ENCODE peak calls at places on chromosomes 1 and 21, in four cellular contexts. U, W, C and K are unnamed samples.

GRCh38 chr21:25927195-25927880 is 192.6 kb downstream of the GABPA start:
- DNase-seq in U (no peak), W (no peak), C (no peak), K (no peak)

GRCh38 chr1:205161071-205161470 is 39.3 kb upstream of the RBBP5 start:
- DNase-seq in U (no peak), W (no peak), C (no peak), K (no peak)

GRCh38 chr1:27550510-27551169 is 53.3 kb downstream of the AHDC1 start:
- DNase-seq in U (no peak), W (no peak), C (no peak), K (no peak)

GRCh38 chr1:204836856-204837255 is 33.8 kb upstream of the NFASC start:
- DNase-seq in U (no peak), W (no peak), C (no peak), K (no peak)

GRCh38 chr1:59393211-59394180 is 96.6 kb downstream of the FGGY start:
- DNase-seq in U (peak), W (no peak), C (no peak), K (peak)

GRCh38 chr1:153192697-153193096 is 10.5 kb upstream of the LELP1 start:
- DNase-seq in U (no peak), W (no peak), C (peak), K (peak)

GRCh38 chr1:204828352-204828850 is 42.3 kb upstream of the NFASC start:
- DNase-seq in U (no peak), W (peak), C (peak), K (peak)

GRCh38 chr1:203650012-203650836 is 23.6 kb downstream of the ATP2B4 start:
- DNase-seq in U (peak), W (peak), C (peak), K (peak)

GRCh38 chr1:244920911-244921310 is 56.6 kb upstream of the HNRNPU start:
- DNase-seq in U (peak), W (no peak), C (no peak), K (no peak)

GRCh38 chr1:24557711-24558121 is 1.8 kb downstream of the NCMAP start:
- DNase-seq in U (no peak), W (no peak), C (no peak), K (no peak)

GRCh38 chr1:59172693-59173092 is 124.2 kb upstream of the FGGY start:
- DNase-seq in U (no peak), W (no peak), C (no peak), K (no peak)

GRCh38 chr21:16851054-16851453 is 661.8 kb upstream of the CXADR start:
- DNase-seq in U (no peak), W (no peak), C (no peak), K (peak)

GRCh38 chr1:101357444-101357986 is 120.7 kb downstream of the S1PR1 start:
- DNase-seq in U (peak), W (peak), C (peak), K (peak)

GRCh38 chr1:175901076-175901475 is 157.7 kb upstream of the TNR start:
- DNase-seq in U (no peak), W (no peak), C (no peak), K (no peak)

GRCh38 chr1:245621589-245621988 is 466.8 kb downstream of the KIF26B start:
- DNase-seq in U (no peak), W (no peak), C (no peak), K (peak)

GRCh38 chr1:153431928-153432327 is 15.6 kb downstream of the S100A7A start:
- DNase-seq in U (no peak), W (no peak), C (no peak), K (no peak)

GRCh38 chr1:223233410-223234163 is 90.5 kb upstream of the TLR5 start:
- DNase-seq in U (peak), W (no peak), C (peak), K (peak)

GRCh38 chr21:33640697-33641338 is 723 bp downstream of the CRYZL1 start:
- DNase-seq in U (peak), W (no peak), C (no peak), K (peak)

GRCh38 chr1:178048883-178049282 is 45.0 kb upstream of the RASAL2 start:
- DNase-seq in U (no peak), W (no peak), C (no peak), K (no peak)

GRCh38 chr1:230684998-230685397 is 28.9 kb downstream of the AGT start:
- DNase-seq in U (no peak), W (no peak), C (no peak), K (no peak)

DNA sequence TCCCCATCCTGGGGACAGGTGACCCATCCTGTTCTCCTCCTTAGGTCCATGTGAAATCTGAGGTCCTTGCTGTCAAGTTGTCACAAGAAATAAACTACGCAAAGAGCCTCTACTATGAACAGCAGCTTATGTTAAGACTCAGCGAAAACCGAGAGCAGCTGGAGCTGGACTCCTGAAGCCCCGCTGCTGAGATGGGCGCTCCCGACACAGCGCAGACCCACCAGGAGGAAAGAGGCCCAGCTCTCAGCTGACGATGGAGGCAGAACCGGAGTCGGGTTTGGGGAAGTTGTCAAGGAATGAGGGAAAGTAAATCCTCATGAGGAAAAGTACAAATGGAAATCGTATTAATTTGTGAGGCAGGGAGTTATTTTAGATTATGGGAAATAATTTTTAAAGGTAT is 109.2 kb downstream of the DHRS3 start:
- DNase-seq in U (no peak), W (no peak), C (no peak), K (no peak)
- H3K56ac ChIP-seq in U (no peak), W (no peak), C (no peak), K (no peak)

DNA sequence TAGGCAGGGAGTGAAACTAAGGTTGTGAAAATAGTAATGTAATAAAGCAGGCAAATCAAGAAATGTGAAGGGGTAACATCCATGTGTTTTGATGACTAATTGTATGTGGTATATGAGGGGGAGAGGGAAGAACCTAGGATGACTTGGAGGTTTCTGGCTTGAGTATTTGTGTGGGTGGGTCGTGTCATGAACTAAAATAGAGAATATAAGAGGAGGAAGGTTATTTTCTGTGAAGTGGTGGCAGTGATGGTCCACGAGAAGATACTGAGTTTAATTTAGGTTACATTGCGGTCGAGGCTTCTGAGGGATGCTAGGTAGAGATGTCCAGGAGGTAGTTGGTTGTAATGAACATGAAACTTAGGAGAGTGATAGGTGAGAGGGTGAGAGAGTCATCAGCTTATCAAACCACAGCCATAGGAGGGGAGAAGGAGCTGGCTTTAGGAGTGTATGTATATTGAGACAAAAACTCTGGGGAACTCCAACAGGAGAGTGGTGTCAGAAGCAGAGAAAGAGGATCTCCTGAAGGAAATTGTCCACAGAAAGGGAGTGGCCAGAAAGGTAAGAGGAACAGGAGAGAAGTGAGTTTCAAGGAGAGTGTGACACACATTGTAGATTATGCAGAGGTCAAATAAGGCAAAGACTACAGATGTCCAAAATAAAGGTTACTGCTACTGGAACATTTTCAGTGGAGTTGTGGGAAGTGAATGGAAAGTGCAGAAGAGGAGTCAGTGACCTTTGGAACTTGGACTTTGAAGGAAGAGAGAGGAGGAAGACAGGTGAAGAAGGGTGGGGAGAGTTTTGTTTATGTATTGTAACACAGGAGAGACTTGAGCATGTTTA is 89.0 kb upstream of the MACF1 start:
- DNase-seq in U (peak), W (no peak), C (no peak), K (no peak)
- H3K56ac ChIP-seq in U (no peak), W (no peak), C (no peak), K (no peak)

DNA sequence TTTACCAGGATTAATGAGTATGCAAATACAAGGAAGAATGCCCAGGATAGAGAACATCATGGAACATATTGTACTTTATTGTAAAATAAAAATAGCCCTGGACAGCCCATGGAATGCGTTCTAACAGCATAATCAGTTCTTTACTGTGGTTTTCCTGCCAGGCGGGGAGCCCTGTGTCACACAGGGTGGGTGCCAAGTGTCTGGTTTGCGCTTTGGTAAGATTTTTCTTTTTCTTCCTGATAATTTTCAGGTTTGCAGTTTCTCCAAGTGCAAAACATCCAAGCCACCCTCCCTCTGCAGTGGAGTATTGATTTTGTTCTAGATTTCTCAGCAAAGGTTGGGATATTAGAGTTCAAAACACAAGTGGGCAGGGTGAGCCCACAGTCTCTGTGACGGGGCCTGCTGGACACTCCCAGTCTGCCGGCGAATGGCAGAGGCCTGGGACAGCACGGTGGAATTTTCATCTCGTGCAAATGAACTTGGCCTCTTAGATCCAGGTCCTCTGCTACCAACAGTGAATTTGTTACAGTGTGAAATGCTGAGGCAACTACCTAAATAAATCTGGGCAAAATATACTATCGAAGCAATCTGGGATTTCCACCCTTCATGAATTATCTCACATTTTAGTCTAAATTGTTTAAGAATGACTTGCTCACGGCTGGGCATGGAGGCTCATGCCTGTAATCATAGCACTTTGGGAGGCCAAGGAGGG is 15.6 kb upstream of the KCNJ15 start:
- DNase-seq in U (no peak), W (no peak), C (no peak), K (no peak)
- H3K56ac ChIP-seq in U (no peak), W (no peak), C (no peak), K (no peak)

DNA sequence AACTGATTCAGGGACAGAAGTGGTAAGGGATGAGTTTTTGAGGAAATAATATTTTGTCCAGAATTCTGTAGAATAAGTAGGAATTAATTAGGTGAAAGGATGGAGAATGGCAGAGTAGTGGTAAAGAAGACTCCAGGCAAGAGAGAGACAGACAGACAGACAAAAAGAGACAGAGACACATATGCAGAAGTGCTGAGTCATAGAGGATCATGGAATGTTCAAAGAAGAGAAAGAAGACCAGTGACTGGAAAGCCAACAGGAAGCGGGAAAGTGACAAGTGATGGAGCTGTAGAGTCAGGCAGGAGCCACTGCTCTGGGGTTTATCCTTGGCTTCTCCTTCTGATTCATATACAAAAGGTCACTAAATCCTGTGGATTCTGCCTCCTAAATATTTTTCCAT is 85.9 kb downstream of the UROD start:
- DNase-seq in U (no peak), W (no peak), C (no peak), K (peak)
- H3K56ac ChIP-seq in U (no peak), W (no peak), C (no peak), K (no peak)

GRCh38 chr1:8026976-8027747 is 1.1 kb upstream of the ERRFI1 start:
- DNase-seq in U (peak), W (no peak), C (peak), K (no peak)
- H3K56ac ChIP-seq in U (peak), W (no peak), C (no peak), K (peak)

DNA sequence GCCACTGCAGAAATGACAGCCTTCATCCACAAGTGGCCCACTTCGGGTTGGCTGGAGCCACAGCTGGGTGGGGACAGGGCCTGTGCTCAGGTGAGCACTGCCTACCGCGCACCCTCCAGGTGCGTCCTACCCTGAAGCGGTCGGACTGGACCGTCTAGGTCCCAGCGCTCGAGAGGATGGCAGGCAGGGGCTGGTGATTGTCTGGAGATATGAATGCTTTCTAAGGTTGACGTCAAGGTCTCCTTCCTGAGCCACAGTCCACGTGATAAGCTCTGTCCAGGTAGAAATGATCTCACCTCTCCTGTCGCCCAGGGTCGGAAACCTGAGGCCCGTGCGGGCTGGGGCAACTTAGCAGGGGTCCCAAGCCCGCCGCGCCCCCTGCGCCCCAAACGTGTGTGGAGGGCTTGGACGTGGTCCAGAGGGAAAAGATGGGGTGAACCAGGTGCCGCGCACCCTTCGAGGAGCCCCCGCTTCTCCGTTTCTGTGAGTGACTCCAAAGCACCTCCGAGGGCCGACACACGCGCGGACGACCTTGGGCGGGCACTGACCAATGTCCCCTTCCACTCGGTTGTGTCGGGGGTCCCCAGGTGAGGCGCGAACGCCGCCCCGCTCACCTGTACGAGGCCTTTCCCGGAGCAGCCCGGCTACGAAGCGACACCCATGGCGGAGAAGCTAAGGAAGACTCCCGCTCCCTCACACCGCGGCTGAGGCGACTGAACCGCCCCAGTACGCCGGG is 853 bp upstream of the DOP1B start:
- DNase-seq in U (no peak), W (no peak), C (peak), K (peak)
- H3K56ac ChIP-seq in U (no peak), W (no peak), C (no peak), K (peak)

GRCh38 chr1:6140413-6140812 is 39.7 kb downstream of the CHD5 start:
- DNase-seq in U (no peak), W (no peak), C (no peak), K (no peak)
- H3K56ac ChIP-seq in U (no peak), W (no peak), C (no peak), K (no peak)

DNA sequence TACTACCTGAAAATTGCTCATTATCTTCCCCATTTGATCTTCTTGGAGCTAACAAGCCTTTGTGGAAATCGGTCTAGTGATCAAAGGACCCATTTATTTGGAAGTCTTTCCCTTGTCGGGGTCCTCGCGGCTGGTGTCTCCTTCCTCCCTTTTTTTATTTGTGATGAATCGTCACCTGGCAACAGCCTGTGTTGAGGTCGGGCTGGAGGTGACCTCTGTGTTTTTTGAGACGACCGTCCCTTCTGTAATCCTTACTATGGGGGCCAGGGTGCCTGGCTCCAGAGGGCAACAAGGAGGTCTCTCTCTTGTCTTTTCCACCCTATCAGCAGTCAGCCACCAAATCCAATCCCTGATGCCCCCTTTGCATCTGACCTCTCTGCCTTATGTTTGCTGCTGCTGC is 75.1 kb upstream of the IGSF21 start:
- DNase-seq in U (no peak), W (no peak), C (no peak), K (peak)
- H3K56ac ChIP-seq in U (no peak), W (no peak), C (no peak), K (no peak)